ENCODE peak calls at places on chromosomes 3 and 15, in six cellular contexts. W is GM10248, G is brain microvascular endothelial cell, I is kidney, J is mesothelial cell of epicardium, S is endothelial cell. R is an unnamed sample.

GRCh38 chr3:85524104-85524503 is 565.3 kb downstream of the CADM2 start:
- DNase-seq in I (no peak), W (no peak), G (no peak), J (no peak), S (no peak), R (no peak)

GRCh38 chr15:45732544-45733130 is 97.8 kb downstream of the SQOR start:
- DNase-seq in G (no peak), W (no peak), S (no peak), J (no peak), I (no peak), R (no peak)

GRCh38 chr15:57972801-57973311 is 92.7 kb downstream of the ALDH1A2 start:
- DNase-seq in W (no peak), S (no peak), J (no peak), G (no peak), I (no peak), R (no peak)

GRCh38 chr3:49158108-49158709 is 7.9 kb downstream of the CCDC71 start:
- DNase-seq in J (no peak), S (peak; percentile 40), G (no peak), I (no peak), W (no peak), R (no peak)

GRCh38 chr15:92780816-92781215 is 119.3 kb upstream of the CHD2 start:
- DNase-seq in G (no peak), S (no peak), W (no peak), I (no peak), J (no peak), R (no peak)

GRCh38 chr3:127003601-127004280 is 20.8 kb downstream of the PLXNA1 start:
- DNase-seq in W (no peak), G (no peak), J (no peak), S (no peak), I (no peak), R (no peak)

GRCh38 chr3:195015021-195015420 is 255.9 kb downstream of the XXYLT1 start:
- DNase-seq in J (no peak), I (no peak), G (no peak), S (no peak), W (no peak), R (no peak)

GRCh38 chr3:111923095-111923771 is 55.6 kb upstream of the ABHD10 start:
- DNase-seq in G (no peak), I (no peak), W (no peak), S (no peak), J (no peak), R (no peak)

GRCh38 chr15:32671339-32672325 is 30.1 kb downstream of the SCG5 start:
- DNase-seq in W (no peak), J (no peak), I (no peak), G (peak; percentile 47), S (no peak), R (no peak)

GRCh38 chr3:109275702-109276293 is 40.5 kb downstream of the DPPA2 start:
- DNase-seq in G (peak; percentile 48), I (no peak), S (peak; percentile 65), W (no peak), J (no peak), R (no peak)

GRCh38 chr3:82082796-82083195 is 321.4 kb upstream of the GBE1 start:
- DNase-seq in W (no peak), I (no peak), S (no peak), J (no peak), G (no peak), R (no peak)

GRCh38 chr3:154018100-154018696 is 103.0 kb upstream of the ARHGEF26 start:
- DNase-seq in S (peak; percentile 63), W (peak; percentile 13), G (peak; percentile 39), J (no peak), I (no peak), R (no peak)

GRCh38 chr15:79004336-79004735 is 59.5 kb upstream of the CTSH start:
- DNase-seq in G (peak; percentile 65), J (no peak), W (peak; percentile 85), I (peak; percentile 69), S (no peak), R (no peak)

GRCh38 chr3:60716573-60716972 is 534.7 kb downstream of the FHIT start:
- DNase-seq in J (no peak), G (no peak), I (no peak), S (no peak), W (no peak), R (no peak)

GRCh38 chr3:43093974-43094373 is 11.9 kb downstream of the POMGNT2 start:
- DNase-seq in G (no peak), W (no peak), S (no peak), I (no peak), J (no peak), R (no peak)

GRCh38 chr3:32347286-32348125 is 44.1 kb upstream of the CMTM7 start:
- DNase-seq in J (no peak), I (no peak), W (no peak), S (no peak), G (no peak), R (no peak)

GRCh38 chr3:123310741-123311140 is 109.0 kb downstream of the SEC22A start:
- DNase-seq in W (no peak), G (no peak), S (no peak), I (peak; percentile 21), J (no peak), R (no peak)

GRCh38 chr3:184366619-184367321 is 5.3 kb downstream of the POLR2H start:
- DNase-seq in I (no peak), G (no peak), S (no peak), W (no peak), J (no peak), R (no peak)

GRCh38 chr3:100761211-100761921 is 52.1 kb downstream of the TFG start:
- DNase-seq in I (no peak), S (no peak), J (no peak), W (peak; percentile 15), G (no peak), R (no peak)

GRCh38 chr3:100777271-100777670 is 68.0 kb downstream of the TFG start:
- DNase-seq in I (no peak), G (no peak), W (no peak), S (no peak), J (no peak), R (no peak)

GRCh38 chr3:24004171-24004938 is 59.3 kb downstream of the NR1D2 start:
- DNase-seq in I (no peak), W (no peak), J (no peak), S (no peak), G (no peak), R (no peak)

GRCh38 chr15:57548835-57549234 is 42.9 kb upstream of the MYZAP start:
- DNase-seq in W (no peak), I (no peak), G (no peak), J (no peak), S (no peak), R (no peak)

GRCh38 chr15:94206463-94207167 is 24.7 kb upstream of the MCTP2 start:
- DNase-seq in S (no peak), J (no peak), G (peak; percentile 63), I (no peak), W (no peak), R (no peak)

GRCh38 chr15:85455851-85456250 is 75.4 kb downstream of the AKAP13 start:
- DNase-seq in J (no peak), I (no peak), S (no peak), W (no peak), G (no peak), R (no peak)

GRCh38 chr15:62809106-62809967 is 233.2 kb upstream of the TPM1 start:
- DNase-seq in J (no peak), I (no peak), G (peak; percentile 31), W (no peak), S (no peak), R (no peak)

DNA sequence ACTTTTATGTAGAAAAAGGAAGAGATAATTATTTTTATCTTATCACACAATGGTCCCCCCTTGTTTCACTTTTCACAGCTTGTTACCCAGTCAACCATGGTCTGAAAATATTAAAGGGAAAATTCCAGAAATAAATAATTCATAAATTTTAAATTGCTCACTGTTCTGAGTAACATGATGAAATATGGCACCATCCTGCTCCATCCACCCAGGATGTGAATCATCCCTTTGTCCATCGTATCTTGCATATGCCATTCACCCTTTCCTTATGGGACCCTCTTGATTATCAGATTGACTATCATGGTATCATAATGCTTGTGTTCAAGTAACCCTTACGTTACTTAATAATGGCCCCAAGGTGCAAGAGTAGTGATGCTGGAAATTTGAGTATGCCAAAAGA is 43.7 kb downstream of the ANKRD28 start:
- DNase-seq in W (no peak), S (no peak), I (no peak), J (no peak), G (peak; percentile 59), R (no peak)
- TF ChIP-seq CTCF in W (no peak), S (no peak), I (no peak), J (no peak), G (no peak), R (no peak)

DNA sequence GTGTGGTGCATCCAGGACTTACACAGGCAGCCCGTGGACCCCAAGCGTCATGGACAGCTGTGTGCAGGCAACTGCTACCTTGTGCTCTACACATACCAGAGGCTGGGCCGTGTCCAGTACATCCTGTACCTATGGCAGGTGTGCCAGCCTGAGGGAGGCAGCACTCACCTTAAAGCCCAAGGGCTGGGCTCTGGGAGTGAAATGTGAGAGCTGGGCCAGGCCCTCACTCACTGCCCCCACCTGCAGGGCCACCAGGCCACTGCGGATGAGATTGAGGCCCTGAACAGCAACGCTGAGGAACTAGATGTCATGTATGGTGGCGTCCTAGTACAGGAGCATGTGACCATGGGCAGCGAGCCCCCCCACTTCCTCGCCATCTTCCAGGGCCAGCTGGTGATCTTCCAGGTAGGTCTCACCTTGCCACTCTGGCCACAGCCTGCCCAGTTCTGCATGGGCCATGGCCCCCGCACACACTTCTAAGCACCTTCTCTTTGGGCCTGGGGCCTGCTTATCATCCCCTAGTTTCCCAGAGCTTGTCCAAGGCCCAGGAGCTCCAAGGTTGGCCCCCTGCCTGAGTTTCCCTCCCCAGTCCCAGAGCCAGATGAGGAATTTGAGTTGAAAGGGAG is 11.0 kb downstream of the VILL start:
- DNase-seq in S (no peak), J (peak; percentile 10), I (peak; percentile 63), W (no peak), G (no peak), R (no peak)
- TF ChIP-seq CTCF in S (peak; percentile 22), J (no peak), I (no peak), W (peak; percentile 26), G (peak; percentile 43), R (no peak)

DNA sequence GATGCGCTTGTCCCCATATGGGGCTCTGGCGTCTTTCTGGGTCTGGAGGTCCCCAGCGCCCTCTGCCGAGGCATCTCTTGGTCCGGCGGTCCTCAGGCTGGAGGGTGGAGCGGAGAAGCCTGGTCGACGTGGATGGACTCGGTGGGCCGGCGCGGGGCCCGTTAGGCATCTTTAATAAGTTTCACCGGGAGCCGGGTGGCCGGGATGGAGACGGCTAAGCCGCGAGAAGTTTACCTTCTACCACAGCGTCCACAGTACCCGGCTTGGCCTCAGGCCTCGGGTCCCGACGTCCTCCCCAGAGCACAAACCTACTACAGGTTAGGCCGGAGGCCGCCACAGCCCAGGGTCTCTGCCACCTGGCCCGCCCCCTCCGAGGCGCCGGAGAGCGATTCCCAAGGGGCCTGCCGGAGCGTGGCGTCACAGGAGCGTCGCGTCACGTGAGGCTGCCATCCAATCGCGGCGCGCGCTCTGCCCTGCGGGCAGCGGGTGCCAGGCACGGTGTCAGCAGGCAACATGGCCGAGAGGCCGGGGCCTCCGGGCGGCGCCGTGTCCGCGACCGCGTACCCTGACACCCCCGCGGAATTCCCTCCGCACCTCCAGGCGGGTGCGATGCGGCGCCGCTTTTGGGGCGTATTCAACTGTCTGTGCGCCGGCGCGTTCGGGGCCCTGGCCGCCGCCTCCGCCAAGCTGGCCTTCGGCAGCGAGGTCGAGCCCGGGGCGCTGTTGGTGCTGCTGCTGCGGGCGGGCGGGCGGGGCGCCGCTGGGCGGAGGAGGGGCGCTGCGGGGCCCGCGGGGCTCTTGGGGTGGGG is at the start of gene TMEM42:
- DNase-seq in G (peak; percentile 79), S (peak; percentile 90), I (peak; percentile 97), W (peak; percentile 97), J (peak; percentile 88), R (peak; percentile 77)
- TF ChIP-seq CTCF in G (peak; percentile 57), S (no peak), I (peak; percentile 3), W (peak; percentile 18), J (no peak), R (no peak)

GRCh38 chr3:14439501-14440167 is 37.2 kb downstream of the SLC6A6 start:
- DNase-seq in I (peak; percentile 91), W (no peak), J (peak; percentile 64), S (no peak), G (peak; percentile 77), R (no peak)
- TF ChIP-seq CTCF in I (no peak), W (no peak), J (no peak), S (no peak), G (no peak), R (no peak)